ENCODE peak calls at places on chromosomes 16 and 17, in six cellular contexts. F, K, Z, H, M and D are unnamed samples.

GRCh38 chr16:67326472-67327309 is at the start of the genes KCTD19 and LRRC36:
- DNase-seq in M (no peak), F (no peak), H (peak; percentile 71), K (peak; percentile 60), Z (no peak), D (no peak)

GRCh38 chr17:17494499-17495447 is 1.4 kb downstream of the RASD1 start:
- DNase-seq in H (peak; percentile 20), Z (no peak), F (no peak), M (peak; percentile 49), K (no peak), D (no peak)

GRCh38 chr17:27265333-27265732 is 28.6 kb upstream of the WSB1 start:
- DNase-seq in Z (no peak), M (peak; percentile 17), K (no peak), H (peak; percentile 93), F (peak; percentile 34), D (no peak)

GRCh38 chr17:60231691-60232090 is 81.9 kb downstream of the CA4 start:
- DNase-seq in H (no peak), F (peak; percentile 42), K (no peak), Z (no peak), M (peak; percentile 19), D (no peak)

GRCh38 chr17:47622179-47622549 is 27.6 kb upstream of the KPNB1 start:
- DNase-seq in H (peak; percentile 30), M (peak; percentile 11), K (no peak), F (peak; percentile 46), Z (no peak), D (no peak)

GRCh38 chr17:28141783-28142182 is 99.3 kb downstream of the NLK start:
- DNase-seq in Z (no peak), K (no peak), M (no peak), H (no peak), F (no peak), D (no peak)

GRCh38 chr17:8060274-8060673 is 21.4 kb downstream of the ALOX15B start:
- DNase-seq in K (no peak), M (peak; percentile 78), H (peak; percentile 73), F (peak; percentile 80), Z (no peak), D (peak; percentile 81)

GRCh38 chr16:23072084-23072599 is 77.1 kb downstream of the USP31 start:
- DNase-seq in K (no peak), M (peak; percentile 84), Z (no peak), H (peak; percentile 90), F (peak; percentile 77), D (peak; percentile 64)

GRCh38 chr16:48479319-48479718 is 94.1 kb upstream of the SIAH1 start:
- DNase-seq in K (no peak), M (no peak), F (no peak), H (no peak), Z (no peak), D (no peak)

GRCh38 chr17:42027961-42028790 is 8.3 kb downstream of the NKIRAS2 start:
- DNase-seq in Z (no peak), F (no peak), H (no peak), M (no peak), K (no peak), D (no peak)
- TF ChIP-seq CTCF in Z (peak; percentile 25), F (no peak), H (no peak), M (peak; percentile 42), K (no peak), D (no peak)

GRCh38 chr17:62678214-62678919 is 50.9 kb downstream of the MRC2 start:
- DNase-seq in K (no peak), F (no peak), M (no peak), H (no peak), Z (no peak), D (no peak)

GRCh38 chr17:62679866-62680377 is 52.5 kb downstream of the MRC2 start:
- DNase-seq in H (no peak), Z (no peak), M (no peak), F (no peak), K (no peak), D (no peak)

GRCh38 chr17:62681939-62682381 is 54.5 kb downstream of the MRC2 start:
- DNase-seq in H (no peak), F (no peak), M (no peak), K (no peak), Z (no peak), D (no peak)

GRCh38 chr17:62681061-62681938 is 53.8 kb downstream of the MRC2 start:
- DNase-seq in M (no peak), F (no peak), Z (no peak), H (no peak), K (no peak), D (no peak)

GRCh38 chr17:62680541-62681052 is 53.1 kb downstream of the MRC2 start:
- DNase-seq in K (no peak), Z (no peak), M (no peak), H (no peak), F (no peak), D (no peak)
- TF ChIP-seq CTCF in K (no peak), Z (no peak), M (no peak), H (no peak), F (no peak), D (no peak)

DNA sequence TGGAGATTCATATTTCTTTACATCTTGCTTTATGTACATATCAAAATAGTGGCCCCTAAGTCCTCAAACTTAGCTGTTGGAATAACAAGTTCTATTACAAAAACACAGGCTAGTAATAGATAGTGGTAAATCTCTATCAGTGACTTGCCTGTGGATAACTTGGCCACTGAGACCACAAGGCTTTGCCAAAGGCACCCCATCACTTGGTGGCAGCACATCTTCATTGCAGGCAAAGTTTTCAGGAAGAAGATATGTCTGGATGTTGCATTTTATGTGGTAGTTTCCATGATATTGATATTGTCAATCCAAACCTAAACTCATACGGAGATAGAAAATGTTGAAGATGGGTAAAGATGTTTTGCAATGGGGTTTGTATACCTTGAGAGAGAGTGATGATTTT is 58.5 kb downstream of the KNOP1 start:
- DNase-seq in Z (no peak), M (no peak), F (no peak), K (no peak), H (no peak), D (no peak)
- TF ChIP-seq CTCF in Z (no peak), M (no peak), F (no peak), K (no peak), H (no peak), D (no peak)

GRCh38 chr17:44967026-44967906 is 837 bp downstream of the C1QL1 start:
- DNase-seq in H (no peak), M (no peak), Z (no peak), F (no peak), K (no peak), D (no peak)

GRCh38 chr17:44967907-44968224 is 237 bp downstream of the C1QL1 start:
- DNase-seq in H (no peak), F (no peak), K (no peak), M (no peak), Z (no peak), D (no peak)

GRCh38 chr17:44970136-44970737 is 2.1 kb upstream of the C1QL1 start:
- DNase-seq in K (peak; percentile 24), F (no peak), H (no peak), M (peak; percentile 40), Z (no peak), D (no peak)

GRCh38 chr17:44969144-44969780 is 1.2 kb upstream of the C1QL1 start:
- DNase-seq in H (no peak), Z (no peak), M (no peak), F (no peak), K (no peak), D (no peak)

GRCh38 chr17:44968225-44969143 is at the start of gene C1QL1:
- DNase-seq in Z (no peak), H (peak; percentile 89), M (peak; percentile 93), K (peak; percentile 82), F (peak; percentile 73), D (peak; percentile 92)
- TF ChIP-seq CTCF in Z (no peak), H (no peak), M (peak; percentile 9), K (no peak), F (peak; percentile 36), D (no peak)

GRCh38 chr17:65554568-65555223 is 6.8 kb downstream of the AXIN2 start:
- DNase-seq in K (no peak), H (no peak), F (peak; percentile 60), Z (no peak), M (no peak), D (no peak)
- TF ChIP-seq CTCF in K (no peak), H (peak; percentile 2), F (peak; percentile 39), Z (peak; percentile 28), M (peak; percentile 3), D (no peak)

GRCh38 chr16:19681637-19682036 is 36.4 kb downstream of the KNOP1 start:
- DNase-seq in Z (no peak), K (no peak), H (no peak), M (no peak), F (no peak), D (no peak)

GRCh38 chr16:19683453-19684236 is 34.4 kb downstream of the KNOP1 start:
- DNase-seq in K (no peak), Z (no peak), F (no peak), M (no peak), H (no peak), D (no peak)

GRCh38 chr16:19677403-19677802 is 40.6 kb downstream of the KNOP1 start:
- DNase-seq in K (no peak), H (no peak), M (no peak), F (no peak), Z (no peak), D (no peak)

GRCh38 chr16:19678804-19679203 is 39.2 kb downstream of the KNOP1 start:
- DNase-seq in F (no peak), M (no peak), K (no peak), Z (no peak), H (no peak), D (no peak)

GRCh38 chr16:19680972-19681371 is 37.1 kb downstream of the KNOP1 start:
- DNase-seq in Z (no peak), K (no peak), F (no peak), M (no peak), H (no peak), D (peak; percentile 22)
- TF ChIP-seq CTCF in Z (peak; percentile 8), K (no peak), F (no peak), M (peak; percentile 26), H (peak; percentile 7), D (no peak)

GRCh38 chr16:75580-76501 is 2.2 kb upstream of the MPG start:
- DNase-seq in F (peak; percentile 91), Z (no peak), H (peak; percentile 41), K (no peak), M (peak; percentile 93), D (peak; percentile 45)
- TF ChIP-seq CTCF in F (peak; percentile 59), Z (peak; percentile 43), H (peak; percentile 22), K (no peak), M (peak; percentile 42), D (no peak)

GRCh38 chr16:56311208-56312027 is 113.9 kb downstream of the AMFR start:
- DNase-seq in Z (no peak), F (no peak), K (no peak), M (no peak), H (no peak), D (no peak)
- TF ChIP-seq CTCF in Z (peak; percentile 38), F (no peak), K (no peak), M (no peak), H (peak; percentile 28), D (no peak)

DNA sequence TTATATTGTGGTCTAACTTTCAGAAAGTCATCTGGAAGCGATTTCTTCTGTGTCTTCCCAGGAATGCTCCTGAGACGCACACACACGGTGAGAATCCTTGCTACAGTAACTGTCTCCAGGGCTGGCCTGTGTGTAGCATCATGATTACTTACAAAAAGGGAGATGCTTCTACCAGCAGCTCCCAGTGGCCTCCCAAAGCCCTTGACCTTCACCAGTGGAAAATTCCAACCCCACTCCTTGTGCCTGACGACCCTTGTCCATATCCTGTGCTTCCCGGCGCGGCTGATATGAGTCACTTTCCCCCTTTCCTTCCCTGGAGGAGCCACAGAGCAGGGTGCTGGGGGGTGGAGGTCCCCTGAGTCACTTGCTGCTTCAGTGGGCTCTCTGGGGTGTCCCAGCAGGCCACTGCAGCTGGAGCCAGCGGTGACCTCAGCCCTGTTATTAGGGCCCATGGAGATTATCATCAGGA is 22.1 kb upstream of the NAT9 start:
- DNase-seq in M (no peak), K (no peak), Z (peak; percentile 45), F (no peak), H (peak; percentile 83), D (no peak)
- TF ChIP-seq CTCF in M (no peak), K (no peak), Z (no peak), F (no peak), H (no peak), D (no peak)